ENCODE peak calls at places on chromosome 4, in four cellular contexts. U, X, G and T are unnamed samples.

GRCh38 chr4:111494971-111495370 is 650.3 kb upstream of the FAM241A start:
- DNase-seq in U (no peak), X (no peak), G (no peak), T (no peak)

GRCh38 chr4:140149851-140150635 is 3.9 kb downstream of the MAML3 start:
- DNase-seq in U (peak; percentile 55), X (peak; percentile 86), G (peak; percentile 85), T (peak; percentile 68)

GRCh38 chr4:107034982-107035710 is 967 bp downstream of the DKK2 start:
- DNase-seq in U (peak; percentile 31), X (no peak), G (peak; percentile 6), T (no peak)

GRCh38 chr4:107619065-107619464 is 101.0 kb downstream of the PAPSS1 start:
- DNase-seq in U (peak; percentile 67), X (no peak), G (no peak), T (no peak)

GRCh38 chr4:183532823-183533222 is 28.0 kb downstream of the ING2 start:
- DNase-seq in U (no peak), X (no peak), G (no peak), T (no peak)

GRCh38 chr4:10106421-10107039 is 10.1 kb downstream of the WDR1 start:
- DNase-seq in U (peak; percentile 94), X (no peak), G (peak; percentile 62), T (no peak)

GRCh38 chr4:186554890-186555827 is at the start of gene MTNR1A:
- DNase-seq in U (peak; percentile 20), X (peak; percentile 4), G (peak; percentile 63), T (no peak)

GRCh38 chr4:88606832-88607231 is 14.6 kb downstream of the HERC3 start:
- DNase-seq in U (no peak), X (no peak), G (no peak), T (no peak)

GRCh38 chr4:35175894-35176293 is 1068.4 kb downstream of the ARAP2 start:
- DNase-seq in U (no peak), X (no peak), G (no peak), T (no peak)

GRCh38 chr4:126775485-126776106 is 857.2 kb upstream of the INTU start:
- DNase-seq in U (no peak), X (no peak), G (no peak), T (no peak)

GRCh38 chr4:108149588-108150380 is 18.9 kb downstream of the LEF1 start:
- DNase-seq in U (no peak), X (no peak), G (no peak), T (no peak)

GRCh38 chr4:3301450-3302163 is 8.8 kb downstream of the RGS12 start:
- DNase-seq in U (no peak), X (no peak), G (no peak), T (no peak)

GRCh38 chr4:77009511-77010120 is 60.1 kb downstream of the SEPTIN11 start:
- DNase-seq in U (no peak), X (no peak), G (no peak), T (no peak)

GRCh38 chr4:185039508-185040273 is 21.4 kb downstream of the HELT start:
- DNase-seq in U (peak; percentile 80), X (peak; percentile 43), G (peak; percentile 33), T (peak; percentile 68)

GRCh38 chr4:2837904-2838496 is 5.6 kb upstream of the ADD1 start:
- DNase-seq in U (peak; percentile 68), X (no peak), G (peak; percentile 53), T (no peak)

GRCh38 chr4:26273308-26273980 is 47.4 kb upstream of the RBPJ start:
- DNase-seq in U (no peak), X (no peak), G (no peak), T (no peak)